ENCODE peak calls at places on chromosomes 7 and 10, in seven cellular contexts. Y is mesenchymal stem cell, T is IMR-90, Z is neuronal stem cell, W is H9, V is trophoblast cell, P is H1. K is an unnamed sample. For H3K79me1, the result is how much of the 10 kb centered on the place peaks cover.

GRCh38 chr10:77360121-77360520 is 277.5 kb downstream of the KCNMA1 start:
- DNase-seq in Y (peak), T (peak), Z (no peak), W (no peak), V (no peak), P (no peak), K (peak)

GRCh38 chr7:2355079-2356008 is 717 bp downstream of the EIF3B start:
- DNase-seq in Y (peak), T (no peak), Z (no peak), W (no peak), V (peak), P (peak), K (peak)

GRCh38 chr7:158581440-158582088 is 6.1 kb downstream of the PTPRN2 start:
- DNase-seq in Y (no peak), T (no peak), Z (no peak), W (no peak), V (peak), P (no peak), K (no peak)

GRCh38 chr7:91759205-91759863 is 121.2 kb downstream of the MTERF1 start:
- DNase-seq in Y (peak), T (no peak), Z (no peak), W (peak), V (no peak), P (no peak), K (peak)

GRCh38 chr7:102253076-102253972 is 33.3 kb upstream of the SH2B2 start:
- DNase-seq in Y (no peak), T (no peak), Z (no peak), W (no peak), V (no peak), P (no peak), K (no peak)

GRCh38 chr7:90797596-90797995 is 201.5 kb downstream of the CDK14 start:
- DNase-seq in Y (no peak), T (peak), Z (no peak), W (no peak), V (no peak), P (no peak), K (no peak)

GRCh38 chr10:83104616-83105015 is 1034.7 kb upstream of the GHITM start:
- DNase-seq in Y (no peak), T (no peak), Z (no peak), W (no peak), V (no peak), P (no peak), K (no peak)

GRCh38 chr10:122201401-122201800 is 69.7 kb upstream of the BTBD16 start:
- DNase-seq in Y (no peak), T (no peak), Z (no peak), W (no peak), V (no peak), P (no peak), K (no peak)

GRCh38 chr7:13920053-13920697 is 69.3 kb downstream of the ETV1 start:
- DNase-seq in Y (peak), T (peak), Z (peak), W (no peak), V (peak), P (no peak), K (peak)

GRCh38 chr10:12566161-12567115 is 217.1 kb downstream of the CAMK1D start:
- DNase-seq in Y (no peak), T (peak), Z (no peak), W (no peak), V (no peak), P (no peak), K (no peak)

GRCh38 chr7:36185732-36186131 is 32.7 kb downstream of the EEPD1 start:
- DNase-seq in Y (peak), T (peak), Z (no peak), W (no peak), V (peak), P (no peak), K (no peak)
- H3K4me2 ChIP-seq in Y (no peak), T (peak), Z (no peak), W (no peak), V (no peak), P (no peak), K (no peak)

DNA sequence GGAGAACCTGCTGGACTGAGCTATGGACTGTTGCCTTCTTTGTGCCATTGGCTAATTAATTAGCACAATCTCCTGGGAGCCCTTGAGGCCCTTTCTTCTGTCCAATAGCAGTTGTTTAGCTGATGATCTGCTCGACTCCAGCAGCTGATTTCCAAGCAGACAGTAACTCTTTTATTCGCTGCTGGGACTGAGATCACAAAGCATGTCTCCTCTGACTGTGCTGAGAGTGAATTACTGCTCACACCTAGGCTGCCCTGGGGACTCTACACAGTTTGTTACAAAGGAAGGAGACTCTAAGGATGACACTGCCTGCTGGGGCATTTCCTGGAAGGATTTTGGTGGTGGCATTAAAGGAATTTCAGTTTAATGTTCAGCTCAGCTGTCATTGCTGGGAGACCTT is 31.4 kb downstream of the CASP7 start:
- DNase-seq in Y (no peak), T (no peak), Z (no peak), W (no peak), V (no peak), P (no peak), K (peak)
- H3K79me1 ChIP-seq in Y (under half), T (under half), Z (under half), W (under half), V (under half), P (under half), K (under half)

GRCh38 chr7:88268858-88269257 is 37.8 kb downstream of the STEAP4 start:
- DNase-seq in Y (no peak), T (no peak), Z (no peak), W (no peak), V (no peak), P (no peak), K (no peak)

GRCh38 chr7:88267421-88267820 is 39.3 kb downstream of the STEAP4 start:
- DNase-seq in Y (no peak), T (no peak), Z (no peak), W (no peak), V (no peak), P (no peak), K (no peak)

DNA sequence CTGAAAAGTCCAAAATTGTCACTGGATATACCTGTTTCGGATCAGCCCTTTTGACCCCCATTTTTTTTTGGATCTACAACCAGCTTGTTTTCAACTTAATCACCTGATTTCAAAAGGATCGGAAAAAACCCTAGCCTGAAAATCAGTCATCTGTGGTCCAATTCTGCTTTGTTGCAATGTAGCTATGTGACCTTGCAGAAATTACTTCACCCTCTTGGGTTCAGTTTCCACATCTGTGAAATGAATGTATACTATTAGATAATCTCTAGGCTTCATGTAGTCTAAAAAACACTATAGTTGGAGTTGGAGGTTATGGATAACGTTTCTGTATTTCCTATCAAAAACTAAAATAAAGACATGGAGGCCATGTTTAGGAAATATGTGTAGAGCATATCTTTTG is 37.1 kb downstream of the STEAP4 start:
- DNase-seq in Y (no peak), T (no peak), Z (no peak), W (no peak), V (no peak), P (no peak), K (no peak)
- H3K18ac ChIP-seq in Y (no peak), T (no peak), Z (no peak), W (no peak), V (no peak), P (no peak), K (no peak)

GRCh38 chr7:20152511-20152910 is 64.7 kb downstream of the MACC1 start:
- DNase-seq in Y (peak), T (peak), Z (no peak), W (no peak), V (no peak), P (no peak), K (no peak)
- H3K4me2 ChIP-seq in Y (no peak), T (no peak), Z (no peak), W (no peak), V (no peak), P (no peak), K (no peak)

GRCh38 chr10:48993627-48994026 is 54.0 kb upstream of the LRRC18 start:
- DNase-seq in Y (no peak), T (no peak), Z (no peak), W (no peak), V (no peak), P (no peak), K (no peak)
- H3K79me1 ChIP-seq in Y (under half), T (under half), Z (under half), W (under half), V (under half), P (under half), K (under half)

GRCh38 chr10:49620286-49620810 is 6.5 kb downstream of the CHAT start:
- DNase-seq in Y (no peak), T (no peak), Z (no peak), W (no peak), V (no peak), P (no peak), K (no peak)
- H3K18ac ChIP-seq in Y (no peak), T (no peak), Z (peak), W (no peak), V (no peak), P (no peak), K (no peak)

DNA sequence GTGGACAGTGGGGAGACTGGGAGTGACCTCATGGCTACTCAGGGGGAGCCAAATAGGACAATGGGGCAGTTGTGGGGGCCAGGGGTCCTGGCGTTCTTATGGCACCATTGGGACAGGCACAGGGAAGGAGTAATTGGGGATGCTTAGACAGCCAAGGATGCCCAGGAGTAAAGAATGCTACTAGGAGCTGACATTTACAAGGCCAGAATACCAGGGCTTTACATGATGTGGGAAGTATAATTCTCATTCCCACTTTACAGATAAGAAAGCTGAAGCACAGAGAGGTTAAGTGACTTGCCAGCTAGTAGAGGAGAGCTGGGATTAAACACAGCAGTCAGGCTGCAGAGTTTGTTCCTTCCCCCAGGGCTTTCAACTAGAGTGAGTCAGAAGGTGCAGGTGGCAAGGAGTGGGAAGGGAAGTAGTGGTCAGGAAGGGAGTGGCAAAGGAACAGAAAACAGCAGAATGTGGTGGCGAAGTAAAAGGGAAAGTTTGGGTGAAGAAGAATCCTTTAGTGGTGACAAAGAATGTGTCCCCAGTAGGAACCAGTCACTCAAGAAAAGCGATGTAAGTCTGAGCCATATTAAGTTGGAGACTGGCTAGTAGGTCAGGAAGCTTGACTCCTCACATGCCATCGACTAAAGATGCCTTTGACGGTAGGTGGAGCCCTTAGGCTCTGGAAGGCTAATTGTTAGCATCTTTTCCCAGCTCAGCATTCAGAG is 32.8 kb downstream of the CPVL start:
- DNase-seq in Y (peak), T (no peak), Z (no peak), W (peak), V (peak), P (no peak), K (peak)
- H3K4me2 ChIP-seq in Y (no peak), T (no peak), Z (no peak), W (no peak), V (peak), P (no peak), K (no peak)

DNA sequence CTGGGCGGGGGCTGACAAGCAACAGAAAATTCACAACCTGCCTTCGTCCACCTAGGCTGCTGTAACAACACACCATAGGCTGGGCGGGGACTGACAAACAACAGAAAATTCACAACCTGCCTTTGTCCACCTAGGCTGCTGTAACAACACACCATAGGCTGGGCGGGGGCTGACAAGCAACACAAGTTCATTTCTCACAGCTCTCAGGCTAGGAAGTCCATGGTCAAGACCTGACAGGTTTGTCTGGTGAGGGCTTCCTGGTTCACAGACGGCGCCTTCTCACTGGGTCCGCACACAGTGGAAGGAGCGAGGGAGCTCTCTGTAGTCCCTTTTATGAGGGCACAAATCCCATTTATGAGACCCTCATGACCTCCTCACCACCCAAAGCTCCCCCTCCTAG is 52.2 kb downstream of the DIP2C start:
- DNase-seq in Y (no peak), T (no peak), Z (no peak), W (no peak), V (no peak), P (no peak), K (no peak)
- H3K79me1 ChIP-seq in Y (half or more), T (under half), Z (under half), W (under half), V (under half), P (under half), K (under half)

GRCh38 chr7:70319057-70319456 is 720.8 kb downstream of the AUTS2 start:
- DNase-seq in Y (no peak), T (no peak), Z (no peak), W (no peak), V (no peak), P (no peak), K (no peak)

GRCh38 chr7:70321016-70321415 is 722.7 kb downstream of the AUTS2 start:
- DNase-seq in Y (no peak), T (no peak), Z (no peak), W (no peak), V (no peak), P (no peak), K (no peak)

GRCh38 chr7:70318511-70318910 is 720.2 kb downstream of the AUTS2 start:
- DNase-seq in Y (no peak), T (no peak), Z (no peak), W (no peak), V (no peak), P (no peak), K (no peak)

GRCh38 chr7:70325509-70326101 is 727.3 kb downstream of the AUTS2 start:
- DNase-seq in Y (peak), T (peak), Z (no peak), W (no peak), V (no peak), P (no peak), K (no peak)

DNA sequence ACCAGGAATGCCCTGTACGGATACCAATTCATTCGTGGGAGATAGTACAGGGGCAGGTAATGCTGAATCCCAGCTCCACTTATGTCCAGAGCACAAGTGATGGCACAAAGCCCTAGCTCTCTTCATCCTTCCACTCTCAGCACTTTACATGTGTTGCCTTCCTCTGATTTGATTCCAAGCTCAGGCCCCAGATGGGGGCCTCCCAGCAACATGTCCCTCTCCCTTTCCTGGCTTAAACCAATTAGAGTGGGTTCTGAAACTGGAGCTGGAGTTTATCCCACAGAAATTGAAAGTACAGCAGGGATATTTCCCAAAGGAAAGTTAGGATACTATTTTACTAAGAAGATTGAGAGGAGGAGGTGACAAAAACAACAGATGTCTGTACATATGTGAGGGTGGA is 724.5 kb downstream of the AUTS2 start:
- DNase-seq in Y (no peak), T (no peak), Z (no peak), W (no peak), V (no peak), P (no peak), K (no peak)
- H3K18ac ChIP-seq in Y (no peak), T (no peak), Z (no peak), W (no peak), V (no peak), P (no peak), K (no peak)

K was measured in mesendoderm.